ENCODE peak calls at places on chromosomes 7 and 10, in nine cellular contexts. One of them, this sample, is unnamed.

GRCh38 chr7:116167177-116167576 is 43.2 kb upstream of the TES start:
- DNase-seq in HEK293T: peak; percentile 23
- DNase-seq in hepatocyte: no peak
- DNase-seq in WERI-Rb-1: no peak
- DNase-seq in RCC 7860: no peak
- DNase-seq in coronary artery: no peak
- DNase-seq in CD8-positive, alpha-beta memory T cell: no peak
- DNase-seq in ELR: no peak
- DNase-seq in stimulated activated CD4-positive, alpha-beta T cell treated with anti-CD3 and anti-CD28 coated beads, Interleukin-4, amount 100 ng/mL, for 4 hours: no peak
- DNase-seq in this sample: peak; percentile 17

GRCh38 chr7:12729112-12729511 is 41.7 kb downstream of the ARL4A start:
- DNase-seq in coronary artery: peak; percentile 76
- DNase-seq in stimulated activated CD4-positive, alpha-beta T cell treated with anti-CD3 and anti-CD28 coated beads, Interleukin-4, amount 100 ng/mL, for 4 hours: no peak
- DNase-seq in hepatocyte: peak; percentile 25
- DNase-seq in RCC 7860: no peak
- DNase-seq in WERI-Rb-1: no peak
- DNase-seq in HEK293T: peak; percentile 52
- DNase-seq in ELR: peak; percentile 10
- DNase-seq in CD8-positive, alpha-beta memory T cell: no peak
- DNase-seq in this sample: no peak

GRCh38 chr7:104767826-104768536 is 246.0 kb upstream of the KMT2E start:
- DNase-seq in HEK293T: no peak
- DNase-seq in stimulated activated CD4-positive, alpha-beta T cell treated with anti-CD3 and anti-CD28 coated beads, Interleukin-4, amount 100 ng/mL, for 4 hours: no peak
- DNase-seq in RCC 7860: no peak
- DNase-seq in WERI-Rb-1: no peak
- DNase-seq in CD8-positive, alpha-beta memory T cell: no peak
- DNase-seq in hepatocyte: no peak
- DNase-seq in ELR: no peak
- DNase-seq in coronary artery: no peak
- DNase-seq in this sample: peak; percentile 14

GRCh38 chr10:35195361-35196306 is 69.0 kb downstream of the CREM start:
- DNase-seq in hepatocyte: peak; percentile 88
- DNase-seq in RCC 7860: peak; percentile 93
- DNase-seq in HEK293T: peak; percentile 35
- DNase-seq in WERI-Rb-1: peak; percentile 55
- DNase-seq in ELR: peak; percentile 94
- DNase-seq in stimulated activated CD4-positive, alpha-beta T cell treated with anti-CD3 and anti-CD28 coated beads, Interleukin-4, amount 100 ng/mL, for 4 hours: peak; percentile 40
- DNase-seq in coronary artery: peak; percentile 83
- DNase-seq in CD8-positive, alpha-beta memory T cell: peak; percentile 91
- DNase-seq in this sample: peak; percentile 95

GRCh38 chr10:19816420-19817250 is at the start of gene PLXDC2:
- DNase-seq in HEK293T: peak; percentile 21
- DNase-seq in coronary artery: peak; percentile 82
- DNase-seq in hepatocyte: peak; percentile 57
- DNase-seq in stimulated activated CD4-positive, alpha-beta T cell treated with anti-CD3 and anti-CD28 coated beads, Interleukin-4, amount 100 ng/mL, for 4 hours: no peak
- DNase-seq in RCC 7860: peak; percentile 42
- DNase-seq in WERI-Rb-1: peak; percentile 16
- DNase-seq in CD8-positive, alpha-beta memory T cell: no peak
- DNase-seq in ELR: peak; percentile 3
- DNase-seq in this sample: peak; percentile 71

GRCh38 chr7:130342701-130343380 is 1.8 kb upstream of the CPA5 start:
- DNase-seq in ELR: no peak
- DNase-seq in stimulated activated CD4-positive, alpha-beta T cell treated with anti-CD3 and anti-CD28 coated beads, Interleukin-4, amount 100 ng/mL, for 4 hours: no peak
- DNase-seq in hepatocyte: no peak
- DNase-seq in WERI-Rb-1: no peak
- DNase-seq in RCC 7860: no peak
- DNase-seq in CD8-positive, alpha-beta memory T cell: no peak
- DNase-seq in HEK293T: no peak
- DNase-seq in coronary artery: no peak
- DNase-seq in this sample: no peak

GRCh38 chr7:43240565-43240964 is 128.1 kb downstream of the HECW1 start:
- DNase-seq in stimulated activated CD4-positive, alpha-beta T cell treated with anti-CD3 and anti-CD28 coated beads, Interleukin-4, amount 100 ng/mL, for 4 hours: no peak
- DNase-seq in hepatocyte: no peak
- DNase-seq in HEK293T: no peak
- DNase-seq in coronary artery: no peak
- DNase-seq in WERI-Rb-1: no peak
- DNase-seq in ELR: no peak
- DNase-seq in RCC 7860: no peak
- DNase-seq in CD8-positive, alpha-beta memory T cell: no peak
- DNase-seq in this sample: no peak

GRCh38 chr7:50331564-50332208 is 27.2 kb downstream of the IKZF1 start:
- DNase-seq in hepatocyte: no peak
- DNase-seq in coronary artery: no peak
- DNase-seq in stimulated activated CD4-positive, alpha-beta T cell treated with anti-CD3 and anti-CD28 coated beads, Interleukin-4, amount 100 ng/mL, for 4 hours: no peak
- DNase-seq in WERI-Rb-1: no peak
- DNase-seq in CD8-positive, alpha-beta memory T cell: peak; percentile 71
- DNase-seq in ELR: no peak
- DNase-seq in RCC 7860: no peak
- DNase-seq in HEK293T: no peak
- DNase-seq in this sample: peak; percentile 45

GRCh38 chr10:47330804-47331203 is 8.6 kb downstream of the GDF2 start:
- DNase-seq in WERI-Rb-1: no peak
- DNase-seq in RCC 7860: no peak
- DNase-seq in hepatocyte: no peak
- DNase-seq in ELR: no peak
- DNase-seq in coronary artery: no peak
- DNase-seq in CD8-positive, alpha-beta memory T cell: no peak
- DNase-seq in stimulated activated CD4-positive, alpha-beta T cell treated with anti-CD3 and anti-CD28 coated beads, Interleukin-4, amount 100 ng/mL, for 4 hours: no peak
- DNase-seq in HEK293T: no peak
- DNase-seq in this sample: no peak

GRCh38 chr7:136063337-136063666 is 86.1 kb upstream of the MTPN start:
- DNase-seq in stimulated activated CD4-positive, alpha-beta T cell treated with anti-CD3 and anti-CD28 coated beads, Interleukin-4, amount 100 ng/mL, for 4 hours: no peak
- DNase-seq in ELR: no peak
- DNase-seq in hepatocyte: no peak
- DNase-seq in CD8-positive, alpha-beta memory T cell: no peak
- DNase-seq in HEK293T: no peak
- DNase-seq in WERI-Rb-1: no peak
- DNase-seq in RCC 7860: no peak
- DNase-seq in coronary artery: no peak
- DNase-seq in this sample: no peak

GRCh38 chr7:28768577-28769147 is 189.5 kb downstream of the TRIL start:
- DNase-seq in WERI-Rb-1: no peak
- DNase-seq in CD8-positive, alpha-beta memory T cell: no peak
- DNase-seq in hepatocyte: no peak
- DNase-seq in coronary artery: no peak
- DNase-seq in RCC 7860: peak; percentile 44
- DNase-seq in ELR: peak; percentile 64
- DNase-seq in stimulated activated CD4-positive, alpha-beta T cell treated with anti-CD3 and anti-CD28 coated beads, Interleukin-4, amount 100 ng/mL, for 4 hours: no peak
- DNase-seq in HEK293T: no peak
- DNase-seq in this sample: peak; percentile 64

GRCh38 chr7:7884855-7885254 is 83.7 kb upstream of the GLCCI1 start:
- DNase-seq in hepatocyte: no peak
- DNase-seq in coronary artery: no peak
- DNase-seq in ELR: peak; percentile 20
- DNase-seq in WERI-Rb-1: no peak
- DNase-seq in stimulated activated CD4-positive, alpha-beta T cell treated with anti-CD3 and anti-CD28 coated beads, Interleukin-4, amount 100 ng/mL, for 4 hours: no peak
- DNase-seq in CD8-positive, alpha-beta memory T cell: no peak
- DNase-seq in RCC 7860: no peak
- DNase-seq in HEK293T: no peak
- DNase-seq in this sample: peak; percentile 6

GRCh38 chr10:15563161-15563715 is 156.5 kb downstream of the ITGA8 start:
- DNase-seq in stimulated activated CD4-positive, alpha-beta T cell treated with anti-CD3 and anti-CD28 coated beads, Interleukin-4, amount 100 ng/mL, for 4 hours: no peak
- DNase-seq in CD8-positive, alpha-beta memory T cell: no peak
- DNase-seq in hepatocyte: no peak
- DNase-seq in HEK293T: no peak
- DNase-seq in RCC 7860: no peak
- DNase-seq in ELR: no peak
- DNase-seq in WERI-Rb-1: no peak
- DNase-seq in coronary artery: no peak
- DNase-seq in this sample: no peak

GRCh38 chr7:1559626-1560590 is 3.9 kb upstream of the TMEM184A start:
- DNase-seq in ELR: no peak
- DNase-seq in coronary artery: no peak
- DNase-seq in RCC 7860: no peak
- DNase-seq in stimulated activated CD4-positive, alpha-beta T cell treated with anti-CD3 and anti-CD28 coated beads, Interleukin-4, amount 100 ng/mL, for 4 hours: no peak
- DNase-seq in HEK293T: no peak
- DNase-seq in CD8-positive, alpha-beta memory T cell: peak; percentile 46
- DNase-seq in WERI-Rb-1: no peak
- DNase-seq in hepatocyte: no peak
- DNase-seq in this sample: no peak

GRCh38 chr10:24465899-24466615 is 257.1 kb downstream of the KIAA1217 start:
- DNase-seq in coronary artery: no peak
- DNase-seq in stimulated activated CD4-positive, alpha-beta T cell treated with anti-CD3 and anti-CD28 coated beads, Interleukin-4, amount 100 ng/mL, for 4 hours: no peak
- DNase-seq in CD8-positive, alpha-beta memory T cell: no peak
- DNase-seq in HEK293T: no peak
- DNase-seq in hepatocyte: peak; percentile 83
- DNase-seq in ELR: peak; percentile 95
- DNase-seq in RCC 7860: peak; percentile 89
- DNase-seq in WERI-Rb-1: no peak
- DNase-seq in this sample: peak; percentile 95

GRCh38 chr7:15813448-15813847 is 127.0 kb upstream of the MEOX2 start:
- DNase-seq in WERI-Rb-1: no peak
- DNase-seq in RCC 7860: no peak
- DNase-seq in hepatocyte: no peak
- DNase-seq in ELR: no peak
- DNase-seq in CD8-positive, alpha-beta memory T cell: no peak
- DNase-seq in HEK293T: no peak
- DNase-seq in coronary artery: no peak
- DNase-seq in stimulated activated CD4-positive, alpha-beta T cell treated with anti-CD3 and anti-CD28 coated beads, Interleukin-4, amount 100 ng/mL, for 4 hours: no peak
- DNase-seq in this sample: no peak

GRCh38 chr7:105224884-105225651 is 163.7 kb downstream of the SRPK2 start:
- DNase-seq in RCC 7860: peak; percentile 97
- DNase-seq in HEK293T: no peak
- DNase-seq in stimulated activated CD4-positive, alpha-beta T cell treated with anti-CD3 and anti-CD28 coated beads, Interleukin-4, amount 100 ng/mL, for 4 hours: no peak
- DNase-seq in WERI-Rb-1: no peak
- DNase-seq in ELR: peak; percentile 94
- DNase-seq in CD8-positive, alpha-beta memory T cell: no peak
- DNase-seq in hepatocyte: peak; percentile 20
- DNase-seq in coronary artery: no peak
- DNase-seq in this sample: peak; percentile 97

GRCh38 chr7:29091722-29092121 is 54.6 kb downstream of the CPVL start:
- DNase-seq in RCC 7860: no peak
- DNase-seq in WERI-Rb-1: no peak
- DNase-seq in coronary artery: no peak
- DNase-seq in CD8-positive, alpha-beta memory T cell: no peak
- DNase-seq in stimulated activated CD4-positive, alpha-beta T cell treated with anti-CD3 and anti-CD28 coated beads, Interleukin-4, amount 100 ng/mL, for 4 hours: no peak
- DNase-seq in HEK293T: no peak
- DNase-seq in ELR: peak; percentile 8
- DNase-seq in hepatocyte: no peak
- DNase-seq in this sample: peak; percentile 64

GRCh38 chr10:17074548-17074860 is 55.1 kb downstream of the CUBN start:
- DNase-seq in ELR: peak; percentile 92
- DNase-seq in CD8-positive, alpha-beta memory T cell: no peak
- DNase-seq in stimulated activated CD4-positive, alpha-beta T cell treated with anti-CD3 and anti-CD28 coated beads, Interleukin-4, amount 100 ng/mL, for 4 hours: no peak
- DNase-seq in RCC 7860: peak; percentile 88
- DNase-seq in WERI-Rb-1: no peak
- DNase-seq in coronary artery: no peak
- DNase-seq in HEK293T: no peak
- DNase-seq in hepatocyte: no peak
- DNase-seq in this sample: peak; percentile 84

GRCh38 chr7:25802473-25802872 is 349.5 kb upstream of the NFE2L3 start:
- DNase-seq in WERI-Rb-1: no peak
- DNase-seq in RCC 7860: no peak
- DNase-seq in CD8-positive, alpha-beta memory T cell: no peak
- DNase-seq in coronary artery: no peak
- DNase-seq in ELR: no peak
- DNase-seq in HEK293T: no peak
- DNase-seq in hepatocyte: no peak
- DNase-seq in stimulated activated CD4-positive, alpha-beta T cell treated with anti-CD3 and anti-CD28 coated beads, Interleukin-4, amount 100 ng/mL, for 4 hours: no peak
- DNase-seq in this sample: no peak

GRCh38 chr7:47521041-47521795 is 60.7 kb downstream of the TNS3 start:
- DNase-seq in WERI-Rb-1: no peak
- DNase-seq in hepatocyte: no peak
- DNase-seq in RCC 7860: no peak
- DNase-seq in coronary artery: no peak
- DNase-seq in CD8-positive, alpha-beta memory T cell: no peak
- DNase-seq in stimulated activated CD4-positive, alpha-beta T cell treated with anti-CD3 and anti-CD28 coated beads, Interleukin-4, amount 100 ng/mL, for 4 hours: no peak
- DNase-seq in ELR: no peak
- DNase-seq in HEK293T: no peak
- DNase-seq in this sample: no peak

GRCh38 chr10:30534465-30535144 is 94.9 kb downstream of the LYZL2 start:
- DNase-seq in HEK293T: peak; percentile 57
- DNase-seq in hepatocyte: peak; percentile 87
- DNase-seq in RCC 7860: peak; percentile 54
- DNase-seq in stimulated activated CD4-positive, alpha-beta T cell treated with anti-CD3 and anti-CD28 coated beads, Interleukin-4, amount 100 ng/mL, for 4 hours: peak; percentile 53
- DNase-seq in coronary artery: no peak
- DNase-seq in WERI-Rb-1: peak; percentile 46
- DNase-seq in CD8-positive, alpha-beta memory T cell: peak; percentile 81
- DNase-seq in ELR: peak; percentile 75
- DNase-seq in this sample: peak; percentile 72

GRCh38 chr7:99498546-99498944 is 1.5 kb downstream of the ZNF394 start:
- DNase-seq in HEK293T: peak; percentile 23
- DNase-seq in hepatocyte: peak; percentile 8
- DNase-seq in WERI-Rb-1: no peak
- DNase-seq in ELR: no peak
- DNase-seq in stimulated activated CD4-positive, alpha-beta T cell treated with anti-CD3 and anti-CD28 coated beads, Interleukin-4, amount 100 ng/mL, for 4 hours: no peak
- DNase-seq in coronary artery: no peak
- DNase-seq in CD8-positive, alpha-beta memory T cell: no peak
- DNase-seq in RCC 7860: no peak
- DNase-seq in this sample: no peak

GRCh38 chr10:35409094-35409582 is 72.8 kb downstream of the CCNY start:
- DNase-seq in WERI-Rb-1: no peak
- DNase-seq in RCC 7860: peak; percentile 49
- DNase-seq in HEK293T: no peak
- DNase-seq in stimulated activated CD4-positive, alpha-beta T cell treated with anti-CD3 and anti-CD28 coated beads, Interleukin-4, amount 100 ng/mL, for 4 hours: no peak
- DNase-seq in hepatocyte: no peak
- DNase-seq in ELR: peak; percentile 81
- DNase-seq in coronary artery: no peak
- DNase-seq in CD8-positive, alpha-beta memory T cell: no peak
- DNase-seq in this sample: peak; percentile 76

GRCh38 chr10:98090822-98091221 is 43.6 kb upstream of the R3HCC1L start:
- DNase-seq in RCC 7860: no peak
- DNase-seq in WERI-Rb-1: no peak
- DNase-seq in ELR: no peak
- DNase-seq in CD8-positive, alpha-beta memory T cell: no peak
- DNase-seq in HEK293T: no peak
- DNase-seq in hepatocyte: no peak
- DNase-seq in stimulated activated CD4-positive, alpha-beta T cell treated with anti-CD3 and anti-CD28 coated beads, Interleukin-4, amount 100 ng/mL, for 4 hours: no peak
- DNase-seq in coronary artery: no peak
- DNase-seq in this sample: no peak

GRCh38 chr7:89607797-89608196 is 546.5 kb upstream of the STEAP1 start:
- DNase-seq in ELR: no peak
- DNase-seq in coronary artery: no peak
- DNase-seq in HEK293T: no peak
- DNase-seq in CD8-positive, alpha-beta memory T cell: peak; percentile 45
- DNase-seq in hepatocyte: no peak
- DNase-seq in RCC 7860: no peak
- DNase-seq in stimulated activated CD4-positive, alpha-beta T cell treated with anti-CD3 and anti-CD28 coated beads, Interleukin-4, amount 100 ng/mL, for 4 hours: no peak
- DNase-seq in WERI-Rb-1: no peak
- DNase-seq in this sample: no peak

GRCh38 chr10:30172663-30173062 is 113.3 kb upstream of the JCAD start:
- DNase-seq in hepatocyte: no peak
- DNase-seq in WERI-Rb-1: no peak
- DNase-seq in coronary artery: no peak
- DNase-seq in ELR: no peak
- DNase-seq in HEK293T: no peak
- DNase-seq in CD8-positive, alpha-beta memory T cell: no peak
- DNase-seq in stimulated activated CD4-positive, alpha-beta T cell treated with anti-CD3 and anti-CD28 coated beads, Interleukin-4, amount 100 ng/mL, for 4 hours: no peak
- DNase-seq in RCC 7860: no peak
- DNase-seq in this sample: no peak

GRCh38 chr10:5488272-5489161 is 10.9 kb downstream of the CALML5 start:
- DNase-seq in ELR: no peak
- DNase-seq in coronary artery: no peak
- DNase-seq in WERI-Rb-1: no peak
- DNase-seq in CD8-positive, alpha-beta memory T cell: no peak
- DNase-seq in hepatocyte: peak; percentile 84
- DNase-seq in stimulated activated CD4-positive, alpha-beta T cell treated with anti-CD3 and anti-CD28 coated beads, Interleukin-4, amount 100 ng/mL, for 4 hours: no peak
- DNase-seq in RCC 7860: no peak
- DNase-seq in HEK293T: no peak
- DNase-seq in this sample: peak; percentile 20

GRCh38 chr7:17598846-17599245 is 300.4 kb downstream of the AHR start:
- DNase-seq in stimulated activated CD4-positive, alpha-beta T cell treated with anti-CD3 and anti-CD28 coated beads, Interleukin-4, amount 100 ng/mL, for 4 hours: no peak
- DNase-seq in RCC 7860: no peak
- DNase-seq in ELR: peak; percentile 58
- DNase-seq in coronary artery: no peak
- DNase-seq in HEK293T: no peak
- DNase-seq in CD8-positive, alpha-beta memory T cell: no peak
- DNase-seq in hepatocyte: no peak
- DNase-seq in WERI-Rb-1: no peak
- DNase-seq in this sample: peak; percentile 23

GRCh38 chr7:43481905-43482678 is 100.8 kb upstream of the STK17A start:
- DNase-seq in CD8-positive, alpha-beta memory T cell: no peak
- DNase-seq in ELR: peak; percentile 11
- DNase-seq in stimulated activated CD4-positive, alpha-beta T cell treated with anti-CD3 and anti-CD28 coated beads, Interleukin-4, amount 100 ng/mL, for 4 hours: no peak
- DNase-seq in hepatocyte: no peak
- DNase-seq in WERI-Rb-1: no peak
- DNase-seq in coronary artery: no peak
- DNase-seq in RCC 7860: peak; percentile 78
- DNase-seq in HEK293T: no peak
- DNase-seq in this sample: peak; percentile 69

GRCh38 chr7:22633286-22633953 is 93.6 kb upstream of the IL6 start:
- DNase-seq in RCC 7860: no peak
- DNase-seq in WERI-Rb-1: no peak
- DNase-seq in ELR: no peak
- DNase-seq in stimulated activated CD4-positive, alpha-beta T cell treated with anti-CD3 and anti-CD28 coated beads, Interleukin-4, amount 100 ng/mL, for 4 hours: no peak
- DNase-seq in hepatocyte: no peak
- DNase-seq in coronary artery: no peak
- DNase-seq in HEK293T: no peak
- DNase-seq in CD8-positive, alpha-beta memory T cell: no peak
- DNase-seq in this sample: no peak

This sample was measured in kidney tubule cell.